ENCODE peak calls at places on chromosomes 7 and 10, in four cellular contexts. P is heart left ventricle; F is activated T-helper 2 cell treated with anti-CD3 and anti-CD28 coated beads, Interferon-gamma antibody, Interleukin-2, Interleukin-4, amounts not matched to agents 10 μg/mL and 5 μg/mL and 100 μg/mL, durations not matched to agents 14 hours and 24 hours and 36 hours; M is substantia nigra. C is an unnamed sample.

GRCh38 chr7:29332027-29332806 is 137.6 kb downstream of the CHN2 start:
- DNase-seq in P (no peak), F (no peak), M (no peak), C (no peak)

GRCh38 chr7:81383848-81384247 is 386.0 kb downstream of the HGF start:
- DNase-seq in P (no peak), F (no peak), M (no peak), C (no peak)

GRCh38 chr10:13349776-13350274 is 1.7 kb upstream of the SEPHS1 start:
- DNase-seq in P (peak), F (peak), M (peak), C (no peak)

GRCh38 chr7:96654630-96655188 is 54.9 kb downstream of the SEM1 start:
- DNase-seq in P (no peak), F (no peak), M (no peak), C (no peak)

GRCh38 chr7:67950321-67951083 is 953.9 kb downstream of the TYW1 start:
- DNase-seq in P (no peak), F (no peak), M (no peak), C (no peak)

GRCh38 chr10:72320676-72321247 is 34.0 kb downstream of the DNAJB12 start:
- DNase-seq in P (peak), F (no peak), M (no peak), C (peak)

GRCh38 chr10:78664929-78665525 is 403.7 kb upstream of the ZMIZ1 start:
- DNase-seq in P (no peak), F (no peak), M (no peak), C (no peak)

GRCh38 chr7:151251328-151251925 is 2.9 kb upstream of the SMARCD3 start:
- DNase-seq in P (peak), F (no peak), M (peak), C (no peak)

GRCh38 chr7:149714910-149715471 is 58.4 kb downstream of the ZNF467 start:
- DNase-seq in P (no peak), F (no peak), M (no peak), C (no peak)

GRCh38 chr10:117411440-117412428 is 36.5 kb upstream of the PDZD8 start:
- DNase-seq in P (no peak), F (no peak), M (no peak), C (no peak)

GRCh38 chr10:29725133-29725720 is 90.5 kb upstream of the SVIL start:
- DNase-seq in P (peak), F (no peak), M (no peak), C (no peak)

GRCh38 chr10:80464557-80465466 is 10.7 kb downstream of the TSPAN14 start:
- DNase-seq in P (peak), F (no peak), M (peak), C (no peak)

GRCh38 chr10:3740157-3740871 is 44.7 kb downstream of the KLF6 start:
- DNase-seq in P (no peak), F (no peak), M (no peak), C (no peak)

GRCh38 chr10:34906021-34906965 is 91.2 kb upstream of the PARD3 start:
- DNase-seq in P (no peak), F (no peak), M (no peak), C (no peak)

GRCh38 chr7:27180431-27181175 is 4.4 kb downstream of the HOXA11 start:
- DNase-seq in P (no peak), F (no peak), M (no peak), C (no peak)

GRCh38 chr10:31648966-31649365 is 279.7 kb downstream of the ARHGAP12 start:
- DNase-seq in P (no peak), F (no peak), M (no peak), C (no peak)

GRCh38 chr7:31735991-31736982 is 49.3 kb downstream of the PPP1R17 start:
- DNase-seq in P (peak), F (peak), M (peak), C (peak)

GRCh38 chr7:93165447-93165846 is 17.3 kb upstream of the SAMD9L start:
- DNase-seq in P (no peak), F (no peak), M (no peak), C (no peak)

GRCh38 chr7:115271332-115272235 is 349.7 kb downstream of the MDFIC start:
- DNase-seq in P (no peak), F (no peak), M (no peak), C (peak)

GRCh38 chr10:101563497-101564040 is 24.5 kb downstream of the POLL start:
- DNase-seq in P (no peak), F (no peak), M (no peak), C (no peak)

GRCh38 chr10:132346806-132347205 is 14.8 kb downstream of the LRRC27 start:
- DNase-seq in P (no peak), F (no peak), M (no peak), C (no peak)

GRCh38 chr7:2971914-2972530 is 71.6 kb downstream of the CARD11 start:
- DNase-seq in P (no peak), F (no peak), M (no peak), C (no peak)

GRCh38 chr7:135959655-135960363 is 17.4 kb downstream of the MTPN start:
- DNase-seq in P (no peak), F (no peak), M (no peak), C (no peak)

GRCh38 chr7:15801565-15801964 is 115.1 kb upstream of the MEOX2 start:
- DNase-seq in P (no peak), F (no peak), M (no peak), C (peak)